ENCODE peak calls at places on chromosomes 7 and 10, in four cellular contexts. One of them, this sample, is unnamed.

GRCh38 chr10:15879058-15879457 is 18.8 kb upstream of the MINDY3 start:
- DNase-seq in stomach: no peak
- DNase-seq in hepatocyte: peak
- DNase-seq in AG04450: no peak
- DNase-seq in this sample: no peak

GRCh38 chr10:109624939-109625338 is 298.4 kb downstream of the XPNPEP1 start:
- DNase-seq in stomach: no peak
- DNase-seq in hepatocyte: peak
- DNase-seq in AG04450: no peak
- DNase-seq in this sample: no peak

GRCh38 chr7:128937647-128938523 is at the start of gene IRF5:
- DNase-seq in stomach: peak
- DNase-seq in hepatocyte: peak
- DNase-seq in AG04450: no peak
- DNase-seq in this sample: no peak

GRCh38 chr7:99786726-99787300 is 2.8 kb upstream of the CYP3A4 start:
- DNase-seq in stomach: no peak
- DNase-seq in hepatocyte: no peak
- DNase-seq in AG04450: no peak
- DNase-seq in this sample: no peak

GRCh38 chr10:128484041-128484440 is 357.8 kb upstream of the MKI67 start:
- DNase-seq in stomach: no peak
- DNase-seq in hepatocyte: no peak
- DNase-seq in AG04450: no peak
- DNase-seq in this sample: no peak

GRCh38 chr10:4093438-4093837 is 308.4 kb upstream of the KLF6 start:
- DNase-seq in stomach: no peak
- DNase-seq in hepatocyte: no peak
- DNase-seq in AG04450: no peak
- DNase-seq in this sample: no peak

GRCh38 chr7:106773228-106773627 is 91.9 kb upstream of the PIK3CG start:
- DNase-seq in stomach: no peak
- DNase-seq in hepatocyte: no peak
- DNase-seq in AG04450: no peak
- DNase-seq in this sample: no peak

GRCh38 chr10:71605263-71605962 is 114.2 kb downstream of the C10orf105 start:
- DNase-seq in stomach: no peak
- DNase-seq in hepatocyte: no peak
- DNase-seq in AG04450: no peak
- DNase-seq in this sample: no peak

GRCh38 chr7:138245682-138246081 is 169.4 kb downstream of the AKR1D1 start:
- DNase-seq in stomach: no peak
- DNase-seq in hepatocyte: peak
- DNase-seq in AG04450: no peak
- DNase-seq in this sample: no peak

GRCh38 chr7:70785427-70785826 is 346.5 kb upstream of the GALNT17 start:
- DNase-seq in stomach: no peak
- DNase-seq in hepatocyte: no peak
- DNase-seq in AG04450: no peak
- DNase-seq in this sample: no peak

GRCh38 chr7:36015733-36016132 is 137.3 kb upstream of the EEPD1 start:
- DNase-seq in stomach: no peak
- DNase-seq in hepatocyte: no peak
- DNase-seq in AG04450: no peak
- DNase-seq in this sample: no peak

GRCh38 chr7:43058271-43059066 is 54.0 kb upstream of the HECW1 start:
- DNase-seq in stomach: no peak
- DNase-seq in hepatocyte: no peak
- DNase-seq in AG04450: no peak
- DNase-seq in this sample: no peak
- H3K4me3 ChIP-seq in stomach: no peak
- H3K4me3 ChIP-seq in hepatocyte: no peak
- H3K4me3 ChIP-seq in AG04450: no peak
- H3K4me3 ChIP-seq in this sample: no peak

GRCh38 chr10:209357-209756 is 74.1 kb downstream of the ZMYND11 start:
- DNase-seq in stomach: no peak
- DNase-seq in hepatocyte: no peak
- DNase-seq in AG04450: no peak
- DNase-seq in this sample: no peak
- TF ChIP-seq CTCF in stomach: no peak
- TF ChIP-seq CTCF in hepatocyte: peak
- TF ChIP-seq CTCF in AG04450: peak
- TF ChIP-seq CTCF in this sample: no peak

DNA sequence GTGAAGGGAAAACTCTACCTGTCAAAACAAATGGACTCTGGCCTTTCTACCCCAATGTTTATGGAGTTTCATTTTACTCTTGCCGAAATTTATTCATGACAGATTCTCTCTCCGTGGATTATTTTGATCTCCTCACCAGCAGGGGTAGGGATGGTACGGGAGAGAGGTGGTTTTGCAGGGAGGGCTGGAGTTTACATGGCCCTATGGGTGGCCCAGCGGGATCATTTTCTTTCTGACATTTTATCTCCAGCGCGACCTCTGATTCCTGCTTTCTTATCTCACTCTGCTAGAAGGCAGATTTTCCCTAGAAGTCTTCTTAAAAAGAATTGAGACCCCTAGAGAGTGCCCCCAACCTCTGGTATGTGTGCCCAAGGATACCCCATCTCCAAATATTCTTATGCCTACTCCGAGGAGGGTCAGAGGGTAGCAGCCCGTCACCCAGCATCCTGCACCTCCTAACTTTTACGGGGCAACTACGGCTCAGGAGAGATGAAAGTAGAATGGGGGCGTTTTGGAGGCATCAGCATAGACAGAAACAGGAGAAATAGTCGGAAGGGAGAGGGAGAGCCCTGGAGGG is 10.1 kb upstream of the GATA3 start:
- DNase-seq in stomach: no peak
- DNase-seq in hepatocyte: no peak
- DNase-seq in AG04450: no peak
- DNase-seq in this sample: no peak
- H3K4me3 ChIP-seq in stomach: no peak
- H3K4me3 ChIP-seq in hepatocyte: no peak
- H3K4me3 ChIP-seq in AG04450: no peak
- H3K4me3 ChIP-seq in this sample: no peak

GRCh38 chr7:41241641-41242040 is 461.2 kb downstream of the INHBA start:
- DNase-seq in stomach: no peak
- DNase-seq in hepatocyte: no peak
- DNase-seq in AG04450: no peak
- DNase-seq in this sample: no peak
- TF ChIP-seq CTCF in stomach: no peak
- TF ChIP-seq CTCF in hepatocyte: no peak
- TF ChIP-seq CTCF in AG04450: no peak
- TF ChIP-seq CTCF in this sample: no peak

This sample was measured in GM12864.